ENCODE peak calls at places on chromosomes 16 and 17, in five cellular contexts. One of them, this sample, is unnamed.
A peak's percentile ranks its signal among the peaks of the same experiment; 100 is the strongest.

GRCh38 chr17:13650096-13650675 is 48.5 kb upstream of the HS3ST3A1 start:
- DNase-seq in heart right ventricle: no peak
- DNase-seq in transverse colon: no peak
- DNase-seq in astrocyte of the spinal cord: no peak
- DNase-seq in IMR-90: peak; percentile 57
- DNase-seq in this sample: no peak

GRCh38 chr17:72651988-72652387 is 440.5 kb downstream of the SLC39A11 start:
- DNase-seq in astrocyte of the spinal cord: no peak
- DNase-seq in transverse colon: no peak
- DNase-seq in heart right ventricle: no peak
- DNase-seq in IMR-90: no peak
- DNase-seq in this sample: no peak

GRCh38 chr17:47225436-47225858 is 16.3 kb downstream of the MYL4 start:
- DNase-seq in transverse colon: peak; percentile 52
- DNase-seq in IMR-90: peak; percentile 96
- DNase-seq in heart right ventricle: no peak
- DNase-seq in astrocyte of the spinal cord: peak; percentile 92
- DNase-seq in this sample: no peak

GRCh38 chr17:164536-165235 is 16.8 kb downstream of the DOC2B start:
- DNase-seq in IMR-90: peak; percentile 43
- DNase-seq in astrocyte of the spinal cord: peak; percentile 25
- DNase-seq in heart right ventricle: no peak
- DNase-seq in transverse colon: peak; percentile 25
- DNase-seq in this sample: peak; percentile 55

GRCh38 chr17:3980381-3980975 is 16.2 kb upstream of the ATP2A3 start:
- DNase-seq in heart right ventricle: no peak
- DNase-seq in transverse colon: no peak
- DNase-seq in IMR-90: no peak
- DNase-seq in astrocyte of the spinal cord: no peak
- DNase-seq in this sample: no peak

GRCh38 chr17:50420419-50421112 is 5.5 kb upstream of the ACSF2 start:
- DNase-seq in heart right ventricle: no peak
- DNase-seq in IMR-90: no peak
- DNase-seq in transverse colon: no peak
- DNase-seq in astrocyte of the spinal cord: no peak
- DNase-seq in this sample: no peak

GRCh38 chr16:28923652-28924398 is 1.2 kb downstream of the RABEP2 start:
- DNase-seq in heart right ventricle: no peak
- DNase-seq in transverse colon: peak; percentile 69
- DNase-seq in IMR-90: no peak
- DNase-seq in astrocyte of the spinal cord: no peak
- DNase-seq in this sample: peak; percentile 77

GRCh38 chr17:69533481-69534234 is 119.2 kb downstream of the MAP2K6 start:
- DNase-seq in heart right ventricle: no peak
- DNase-seq in IMR-90: no peak
- DNase-seq in astrocyte of the spinal cord: no peak
- DNase-seq in transverse colon: no peak
- DNase-seq in this sample: no peak

GRCh38 chr16:88010343-88010970 is 59.2 kb downstream of the BANP start:
- DNase-seq in IMR-90: no peak
- DNase-seq in heart right ventricle: no peak
- DNase-seq in astrocyte of the spinal cord: no peak
- DNase-seq in transverse colon: no peak
- DNase-seq in this sample: no peak

GRCh38 chr17:74749262-74750038 is 1.0 kb downstream of the NHERF1 start:
- DNase-seq in heart right ventricle: no peak
- DNase-seq in transverse colon: peak; percentile 59
- DNase-seq in astrocyte of the spinal cord: peak; percentile 25
- DNase-seq in IMR-90: no peak
- DNase-seq in this sample: no peak

GRCh38 chr16:88626646-88627045 is 11.7 kb upstream of the IL17C start:
- DNase-seq in astrocyte of the spinal cord: no peak
- DNase-seq in heart right ventricle: no peak
- DNase-seq in IMR-90: no peak
- DNase-seq in transverse colon: no peak
- DNase-seq in this sample: no peak

GRCh38 chr17:40560592-40561293 is 4.5 kb downstream of the CCR7 start:
- DNase-seq in astrocyte of the spinal cord: peak; percentile 89
- DNase-seq in heart right ventricle: no peak
- DNase-seq in transverse colon: no peak
- DNase-seq in IMR-90: peak; percentile 57
- DNase-seq in this sample: peak; percentile 83

GRCh38 chr17:48429638-48430586 is at the start of gene SKAP1:
- DNase-seq in transverse colon: peak; percentile 62
- DNase-seq in heart right ventricle: peak; percentile 18
- DNase-seq in astrocyte of the spinal cord: no peak
- DNase-seq in IMR-90: no peak
- DNase-seq in this sample: peak; percentile 78

GRCh38 chr17:36133629-36134259 is 30.1 kb downstream of the CCL4 start:
- DNase-seq in IMR-90: no peak
- DNase-seq in transverse colon: peak; percentile 34
- DNase-seq in heart right ventricle: no peak
- DNase-seq in astrocyte of the spinal cord: peak; percentile 78
- DNase-seq in this sample: no peak

GRCh38 chr17:27760069-27760885 is 40.1 kb downstream of the NOS2 start:
- DNase-seq in IMR-90: peak; percentile 14
- DNase-seq in transverse colon: peak; percentile 69
- DNase-seq in heart right ventricle: peak; percentile 75
- DNase-seq in astrocyte of the spinal cord: peak; percentile 15
- DNase-seq in this sample: peak; percentile 73

GRCh38 chr16:630815-631405 is at the start of gene WFIKKN1:
- DNase-seq in heart right ventricle: no peak
- DNase-seq in IMR-90: no peak
- DNase-seq in transverse colon: no peak
- DNase-seq in astrocyte of the spinal cord: no peak
- DNase-seq in this sample: no peak

GRCh38 chr16:88366032-88366703 is 16.6 kb upstream of the ZNF469 start:
- DNase-seq in astrocyte of the spinal cord: no peak
- DNase-seq in IMR-90: no peak
- DNase-seq in heart right ventricle: no peak
- DNase-seq in transverse colon: no peak
- DNase-seq in this sample: no peak

GRCh38 chr17:81039854-81040758 is 5.2 kb downstream of the BAIAP2 start:
- DNase-seq in transverse colon: no peak
- DNase-seq in astrocyte of the spinal cord: peak; percentile 78
- DNase-seq in heart right ventricle: no peak
- DNase-seq in IMR-90: peak; percentile 67
- DNase-seq in this sample: no peak

GRCh38 chr16:16057102-16057501 is 107.7 kb downstream of the ABCC1 start:
- DNase-seq in IMR-90: no peak
- DNase-seq in heart right ventricle: no peak
- DNase-seq in transverse colon: no peak
- DNase-seq in astrocyte of the spinal cord: no peak
- DNase-seq in this sample: no peak

GRCh38 chr16:59593256-59593655 is 859.1 kb upstream of the GOT2 start:
- DNase-seq in heart right ventricle: no peak
- DNase-seq in transverse colon: no peak
- DNase-seq in astrocyte of the spinal cord: peak; percentile 50
- DNase-seq in IMR-90: peak; percentile 86
- DNase-seq in this sample: no peak

GRCh38 chr16:66634527-66635196 is 30.2 kb downstream of the CMTM3 start:
- DNase-seq in IMR-90: no peak
- DNase-seq in heart right ventricle: no peak
- DNase-seq in astrocyte of the spinal cord: no peak
- DNase-seq in transverse colon: no peak
- DNase-seq in this sample: no peak

DNA sequence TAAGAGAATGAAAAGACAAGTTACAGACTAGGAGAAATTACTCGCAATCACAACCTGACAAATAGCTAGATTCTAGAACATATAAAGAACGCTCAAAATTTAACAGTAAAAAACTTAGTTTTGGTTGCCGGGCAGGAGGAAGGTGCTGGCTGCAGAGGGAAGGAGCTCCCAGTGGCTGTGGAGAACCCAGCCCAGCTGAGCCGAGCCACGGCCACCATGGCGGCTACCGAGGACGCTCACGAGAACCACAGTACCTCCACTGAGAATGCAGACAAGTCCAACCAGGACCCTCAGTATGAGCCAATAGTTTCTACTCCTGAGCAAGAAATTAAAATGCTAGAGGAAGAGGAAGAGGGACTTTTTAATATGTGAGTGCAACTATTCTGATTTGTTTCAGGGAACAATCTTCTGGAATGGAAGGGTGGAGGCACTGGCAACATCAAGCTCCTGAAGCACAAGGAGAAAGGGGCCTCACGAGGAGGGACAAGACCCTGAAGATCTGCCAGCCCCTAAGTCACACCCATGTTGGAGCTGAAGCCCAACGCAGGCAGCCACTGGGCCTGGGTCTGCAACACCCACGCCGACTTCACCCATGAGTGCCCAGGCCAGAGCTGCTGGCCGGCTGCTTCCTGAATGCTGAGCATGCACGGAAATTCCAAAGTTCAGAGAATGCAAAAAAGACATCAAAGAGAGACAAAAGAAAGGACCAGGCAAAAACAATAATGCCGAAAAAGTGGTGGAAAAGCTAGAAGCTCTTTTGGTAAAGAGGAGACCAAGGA is 55.0 kb downstream of the DNAH17 start:
- DNase-seq in IMR-90: no peak
- DNase-seq in heart right ventricle: no peak
- DNase-seq in astrocyte of the spinal cord: no peak
- DNase-seq in transverse colon: no peak
- DNase-seq in this sample: no peak
- TF ChIP-seq CTCF in IMR-90: no peak
- TF ChIP-seq CTCF in heart right ventricle: no peak
- TF ChIP-seq CTCF in astrocyte of the spinal cord: no peak
- TF ChIP-seq CTCF in transverse colon: no peak
- TF ChIP-seq CTCF in this sample: no peak

DNA sequence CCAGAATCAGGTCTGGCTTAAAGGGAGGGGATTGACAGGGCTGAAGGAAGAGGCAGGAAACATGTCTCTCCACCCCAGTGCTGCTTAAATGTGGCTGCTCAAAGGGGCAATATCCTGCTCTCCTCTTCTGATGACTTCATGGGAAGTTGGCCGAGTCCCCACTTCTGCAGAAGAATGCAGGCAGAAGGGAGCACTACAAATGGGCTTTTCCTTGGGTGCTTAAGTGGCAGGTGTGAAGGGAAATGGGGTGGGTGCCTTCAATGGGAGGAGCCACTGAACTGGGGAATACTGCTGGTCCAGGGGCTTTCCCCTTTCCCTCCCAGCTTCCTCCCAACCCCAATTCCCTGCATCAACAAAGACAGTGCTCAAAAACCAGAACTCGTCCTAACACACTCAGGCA is 1.9 kb downstream of the CA10 start:
- DNase-seq in astrocyte of the spinal cord: no peak
- DNase-seq in heart right ventricle: no peak
- DNase-seq in transverse colon: no peak
- DNase-seq in IMR-90: no peak
- DNase-seq in this sample: no peak
- TF ChIP-seq CTCF in astrocyte of the spinal cord: no peak
- TF ChIP-seq CTCF in heart right ventricle: no peak
- TF ChIP-seq CTCF in transverse colon: no peak
- TF ChIP-seq CTCF in IMR-90: no peak
- TF ChIP-seq CTCF in this sample: no peak

GRCh38 chr16:50366126-50366525 is 2.7 kb downstream of the BRD7 start:
- DNase-seq in astrocyte of the spinal cord: no peak
- DNase-seq in IMR-90: no peak
- DNase-seq in transverse colon: no peak
- DNase-seq in heart right ventricle: no peak
- DNase-seq in this sample: no peak

GRCh38 chr16:50369133-50369804 is 481 bp upstream of the BRD7 start:
- DNase-seq in heart right ventricle: no peak
- DNase-seq in IMR-90: no peak
- DNase-seq in transverse colon: no peak
- DNase-seq in astrocyte of the spinal cord: no peak
- DNase-seq in this sample: no peak

GRCh38 chr16:50367777-50368409 is 895 bp downstream of the BRD7 start:
- DNase-seq in IMR-90: no peak
- DNase-seq in heart right ventricle: no peak
- DNase-seq in transverse colon: no peak
- DNase-seq in astrocyte of the spinal cord: no peak
- DNase-seq in this sample: no peak

GRCh38 chr16:50371036-50371716 is 2.4 kb upstream of the BRD7 start:
- DNase-seq in transverse colon: no peak
- DNase-seq in astrocyte of the spinal cord: no peak
- DNase-seq in IMR-90: no peak
- DNase-seq in heart right ventricle: no peak
- DNase-seq in this sample: no peak

GRCh38 chr16:50368410-50369132 is at the start of gene BRD7:
- DNase-seq in astrocyte of the spinal cord: peak; percentile 44
- DNase-seq in IMR-90: peak; percentile 37
- DNase-seq in transverse colon: peak; percentile 64
- DNase-seq in heart right ventricle: peak; percentile 73
- DNase-seq in this sample: peak; percentile 93
- TF ChIP-seq CTCF in astrocyte of the spinal cord: peak; percentile 31
- TF ChIP-seq CTCF in IMR-90: peak; percentile 56
- TF ChIP-seq CTCF in transverse colon: peak; percentile 58
- TF ChIP-seq CTCF in heart right ventricle: peak; percentile 33
- TF ChIP-seq CTCF in this sample: peak; percentile 69

DNA sequence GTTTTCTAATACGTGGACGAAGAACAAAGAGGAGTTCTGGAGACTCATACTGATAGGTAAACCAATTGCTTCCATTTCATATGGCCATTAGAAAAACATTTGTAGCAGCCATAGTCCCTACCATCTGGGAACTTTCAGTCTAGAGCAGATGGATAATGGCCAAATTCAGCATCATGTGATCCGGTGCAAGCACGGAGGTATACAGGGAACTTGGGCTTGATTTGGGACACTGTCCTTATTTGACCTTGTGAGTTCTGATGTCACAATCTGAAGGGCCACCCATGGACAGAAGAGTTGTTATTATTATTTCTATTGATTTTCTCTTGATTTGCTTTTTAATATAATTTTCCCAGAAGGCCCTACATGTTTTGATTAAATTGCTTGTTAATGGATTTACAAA is 154.6 kb upstream of the ZNF267 start:
- DNase-seq in astrocyte of the spinal cord: no peak
- DNase-seq in transverse colon: no peak
- DNase-seq in heart right ventricle: no peak
- DNase-seq in IMR-90: no peak
- DNase-seq in this sample: no peak
- TF ChIP-seq CTCF in astrocyte of the spinal cord: no peak
- TF ChIP-seq CTCF in transverse colon: no peak
- TF ChIP-seq CTCF in heart right ventricle: no peak
- TF ChIP-seq CTCF in IMR-90: no peak
- TF ChIP-seq CTCF in this sample: no peak

GRCh38 chr16:50680907-50681885 is at the start of gene SNX20:
- DNase-seq in heart right ventricle: no peak
- DNase-seq in astrocyte of the spinal cord: no peak
- DNase-seq in IMR-90: no peak
- DNase-seq in transverse colon: peak; percentile 58
- DNase-seq in this sample: peak; percentile 73
- TF ChIP-seq CTCF in heart right ventricle: no peak
- TF ChIP-seq CTCF in astrocyte of the spinal cord: no peak
- TF ChIP-seq CTCF in IMR-90: no peak
- TF ChIP-seq CTCF in transverse colon: no peak
- TF ChIP-seq CTCF in this sample: no peak

GRCh38 chr16:75622762-75623605 is at the start of gene ADAT1:
- DNase-seq in IMR-90: peak; percentile 98
- DNase-seq in heart right ventricle: peak; percentile 97
- DNase-seq in transverse colon: peak; percentile 99
- DNase-seq in astrocyte of the spinal cord: peak; percentile 99
- DNase-seq in this sample: peak; percentile 96

GRCh38 chr16:75620326-75621169 is 2.5 kb downstream of the ADAT1 start:
- DNase-seq in astrocyte of the spinal cord: no peak
- DNase-seq in transverse colon: peak; percentile 14
- DNase-seq in IMR-90: no peak
- DNase-seq in heart right ventricle: no peak
- DNase-seq in this sample: no peak

GRCh38 chr16:75624921-75625334 is 1.8 kb upstream of the ADAT1 start:
- DNase-seq in heart right ventricle: no peak
- DNase-seq in astrocyte of the spinal cord: no peak
- DNase-seq in IMR-90: peak; percentile 63
- DNase-seq in transverse colon: no peak
- DNase-seq in this sample: no peak

GRCh38 chr16:75618782-75619181 is 4.3 kb downstream of the ADAT1 start:
- DNase-seq in heart right ventricle: no peak
- DNase-seq in IMR-90: no peak
- DNase-seq in astrocyte of the spinal cord: no peak
- DNase-seq in transverse colon: no peak
- DNase-seq in this sample: no peak

GRCh38 chr16:75621170-75621477 is 2.0 kb downstream of the ADAT1 start:
- DNase-seq in transverse colon: no peak
- DNase-seq in astrocyte of the spinal cord: peak; percentile 65
- DNase-seq in IMR-90: peak; percentile 55
- DNase-seq in heart right ventricle: no peak
- DNase-seq in this sample: peak; percentile 41
- TF ChIP-seq CTCF in transverse colon: peak; percentile 18
- TF ChIP-seq CTCF in astrocyte of the spinal cord: peak; percentile 75
- TF ChIP-seq CTCF in IMR-90: peak; percentile 59
- TF ChIP-seq CTCF in heart right ventricle: peak; percentile 41
- TF ChIP-seq CTCF in this sample: peak; percentile 57